ENCODE peak calls at places on chromosome 3, in nine cellular contexts. B is A549; S is GM23338; L is PC-3; Y is neural progenitor cell; Q is uterus; R is CD8-positive, alpha-beta T cell; A is fibroblast of lung; K is stomach. E is an unnamed sample. For H3K4me1, the result is how much of the 10 kb centered on the place peaks cover.

GRCh38 chr3:105518806-105519418 is 152.2 kb downstream of the ALCAM start:
- DNase-seq in B (peak), Y (peak), A (peak), Q (no peak), L (peak), K (no peak), R (no peak), S (peak), E (no peak)

GRCh38 chr3:189988854-189989253 is 131.8 kb downstream of the P3H2 start:
- DNase-seq in B (no peak), Q (no peak), K (no peak), A (no peak), R (no peak), Y (no peak), L (no peak), S (no peak), E (no peak)

GRCh38 chr3:103440539-103441113 is 1005.8 kb downstream of the ZPLD1 start:
- DNase-seq in L (peak), B (peak), Q (no peak), R (no peak), S (peak), Y (peak), A (peak), K (no peak), E (no peak)

GRCh38 chr3:127354761-127355160 is 66.9 kb upstream of the PRR20G start:
- DNase-seq in L (no peak), Q (no peak), Y (no peak), R (no peak), S (no peak), A (no peak), B (no peak), K (no peak), E (no peak)

GRCh38 chr3:188331166-188331565 is 177.2 kb downstream of the LPP start:
- DNase-seq in A (no peak), K (no peak), B (no peak), Q (no peak), R (no peak), S (no peak), Y (no peak), L (no peak), E (no peak)

GRCh38 chr3:64342940-64343691 is 117.8 kb upstream of the PRICKLE2 start:
- DNase-seq in B (peak), R (no peak), K (no peak), L (peak), Q (no peak), Y (peak), A (peak), S (peak), E (no peak)

GRCh38 chr3:194688207-194688711 is 2.6 kb downstream of the FAM43A start:
- DNase-seq in K (peak), L (peak), A (peak), Y (peak), B (no peak), S (peak), R (no peak), Q (peak), E (peak)

GRCh38 chr3:111692593-111693552 is 97.7 kb upstream of the ZBED2 start:
- DNase-seq in L (no peak), B (no peak), A (no peak), Q (no peak), Y (no peak), S (no peak), K (no peak), R (no peak), E (no peak)

GRCh38 chr3:178623666-178624255 is 87.5 kb downstream of the KCNMB2 start:
- DNase-seq in B (no peak), Y (no peak), A (peak), S (no peak), Q (no peak), K (no peak), L (peak), R (no peak), E (no peak)

GRCh38 chr3:107938128-107938527 is 152.7 kb downstream of the CD47 start:
- DNase-seq in A (peak), R (no peak), Y (peak), L (peak), S (peak), Q (no peak), K (no peak), B (peak), E (no peak)

GRCh38 chr3:186458306-186459107 is 85.7 kb downstream of the CRYGS start:
- DNase-seq in K (no peak), L (no peak), R (no peak), A (no peak), B (no peak), S (no peak), Q (no peak), Y (no peak), E (no peak)

GRCh38 chr3:22156868-22157267 is 405.9 kb upstream of the ZNF385D start:
- DNase-seq in Y (no peak), A (no peak), Q (no peak), B (no peak), R (no peak), S (peak), L (peak), K (no peak), E (no peak)

GRCh38 chr3:193743702-193744047 is 150.7 kb downstream of the OPA1 start:
- DNase-seq in S (no peak), L (no peak), R (no peak), K (no peak), Q (no peak), B (peak), A (no peak), Y (no peak), E (no peak)

GRCh38 chr3:73453676-73454075 is 171.1 kb downstream of the PDZRN3 start:
- DNase-seq in B (no peak), K (no peak), L (no peak), A (peak), S (no peak), Q (no peak), R (no peak), Y (no peak), E (no peak)

GRCh38 chr3:58176827-58177489 is 33.8 kb downstream of the DNASE1L3 start:
- DNase-seq in B (no peak), A (no peak), S (no peak), Q (no peak), R (no peak), Y (no peak), L (no peak), K (no peak), E (no peak)

GRCh38 chr3:69791111-69791510 is 51.8 kb downstream of the MITF start:
- DNase-seq in B (peak), Q (peak), S (no peak), L (no peak), Y (no peak), R (no peak), A (peak), K (peak), E (peak)

GRCh38 chr3:53235545-53235944 is 20.3 kb downstream of the TKT start:
- DNase-seq in L (no peak), R (no peak), Y (no peak), B (no peak), Q (no peak), K (no peak), A (no peak), S (no peak), E (no peak)

GRCh38 chr3:147513785-147514184 is 104.6 kb downstream of the ZIC1 start:
- DNase-seq in B (no peak), S (peak), A (no peak), Q (no peak), K (no peak), L (no peak), R (no peak), Y (peak), E (no peak)

GRCh38 chr3:133459400-133459799 is 59.5 kb downstream of the BFSP2 start:
- DNase-seq in Y (peak), L (no peak), Q (no peak), B (no peak), K (peak), S (no peak), A (peak), R (no peak), E (no peak)

GRCh38 chr3:99128740-99129505 is 227.4 kb upstream of the DCBLD2 start:
- DNase-seq in S (no peak), A (peak), Q (no peak), Y (no peak), L (peak), R (no peak), B (peak), K (no peak), E (no peak)

GRCh38 chr3:29764059-29764458 is 483.2 kb downstream of the RBMS3 start:
- DNase-seq in S (no peak), Q (no peak), A (peak), B (no peak), R (no peak), Y (no peak), L (no peak), K (no peak), E (no peak)

GRCh38 chr3:58690490-58690889 is 23.9 kb upstream of the FAM3D start:
- DNase-seq in S (no peak), Y (no peak), L (no peak), R (no peak), B (no peak), Q (no peak), K (no peak), A (no peak), E (no peak)

GRCh38 chr3:87218560-87218959 is 8.5 kb upstream of the CHMP2B start:
- DNase-seq in L (no peak), A (no peak), B (no peak), R (no peak), Q (no peak), S (no peak), Y (no peak), K (no peak), E (no peak)

GRCh38 chr3:22585504-22585903 is 617.6 kb upstream of the UBE2E2 start:
- DNase-seq in Y (no peak), R (no peak), L (peak), A (peak), K (no peak), S (no peak), Q (no peak), B (no peak), E (no peak)

GRCh38 chr3:184666422-184666821 is 45.4 kb downstream of the MAGEF1 start:
- DNase-seq in K (no peak), S (no peak), L (peak), R (no peak), B (no peak), Y (no peak), Q (no peak), A (no peak), E (no peak)

GRCh38 chr3:170098753-170099152 is 61.0 kb downstream of the GPR160 start:
- DNase-seq in B (no peak), R (no peak), Q (no peak), L (no peak), A (no peak), S (no peak), K (no peak), Y (no peak), E (no peak)

GRCh38 chr3:46916799-46917198 is 39.3 kb downstream of the PTH1R start:
- DNase-seq in Y (no peak), R (no peak), S (no peak), Q (no peak), K (no peak), B (no peak), L (no peak), A (no peak), E (no peak)

GRCh38 chr3:72892081-72892763 is 4.4 kb downstream of the GXYLT2 start:
- DNase-seq in R (no peak), Q (peak), Y (no peak), S (no peak), L (peak), K (no peak), A (peak), B (no peak), E (no peak)

GRCh38 chr3:172517859-172518466 is 5.3 kb downstream of the TNFSF10 start:
- DNase-seq in A (no peak), B (no peak), R (no peak), K (no peak), Q (no peak), S (no peak), Y (no peak), L (no peak), E (no peak)

GRCh38 chr3:193345431-193345830 is 33.1 kb downstream of the ATP13A5 start:
- DNase-seq in K (no peak), S (no peak), A (no peak), R (no peak), L (no peak), Y (no peak), Q (no peak), B (no peak), E (no peak)

GRCh38 chr3:111998661-111999641 is at the start of gene TAGLN3:
- DNase-seq in L (peak), Q (no peak), Y (peak), B (no peak), K (peak), A (no peak), R (no peak), S (peak), E (no peak)

GRCh38 chr3:45123841-45124269 is 22.3 kb downstream of the CDCP1 start:
- DNase-seq in R (no peak), L (peak), B (peak), K (no peak), S (no peak), A (peak), Y (peak), Q (peak), E (no peak)

GRCh38 chr3:58188921-58189451 is 21.8 kb downstream of the DNASE1L3 start:
- DNase-seq in L (peak), A (no peak), Q (peak), R (no peak), K (no peak), B (no peak), Y (no peak), S (no peak), E (no peak)

DNA sequence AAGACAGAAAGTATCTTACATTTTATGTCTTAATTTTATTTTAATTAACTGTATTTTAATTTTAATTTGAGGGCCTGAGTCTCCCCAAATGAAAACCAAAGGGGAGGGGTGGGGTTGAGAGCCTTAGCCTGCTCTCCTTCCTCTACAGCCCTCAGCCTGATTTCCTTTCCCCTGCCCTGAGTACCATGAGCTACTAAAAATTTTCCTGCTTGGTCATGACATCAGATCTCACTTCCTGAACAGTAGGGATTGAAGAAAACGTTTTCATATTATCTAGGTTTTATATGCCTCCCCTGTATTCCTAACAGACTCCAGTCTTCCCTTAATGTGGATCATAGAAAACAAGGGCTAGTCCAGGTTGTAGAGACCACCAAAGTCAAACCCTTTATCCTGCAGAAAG is 133.9 kb downstream of the MYLK start:
- DNase-seq in Y (no peak), Q (no peak), S (no peak), A (no peak), K (no peak), B (no peak), L (peak), R (no peak), E (no peak)
- H3K4me1 ChIP-seq in Y (under half), Q (under half), S (under half), A (under half), K (under half), B (half or more), L (under half), R (under half), E (under half)

DNA sequence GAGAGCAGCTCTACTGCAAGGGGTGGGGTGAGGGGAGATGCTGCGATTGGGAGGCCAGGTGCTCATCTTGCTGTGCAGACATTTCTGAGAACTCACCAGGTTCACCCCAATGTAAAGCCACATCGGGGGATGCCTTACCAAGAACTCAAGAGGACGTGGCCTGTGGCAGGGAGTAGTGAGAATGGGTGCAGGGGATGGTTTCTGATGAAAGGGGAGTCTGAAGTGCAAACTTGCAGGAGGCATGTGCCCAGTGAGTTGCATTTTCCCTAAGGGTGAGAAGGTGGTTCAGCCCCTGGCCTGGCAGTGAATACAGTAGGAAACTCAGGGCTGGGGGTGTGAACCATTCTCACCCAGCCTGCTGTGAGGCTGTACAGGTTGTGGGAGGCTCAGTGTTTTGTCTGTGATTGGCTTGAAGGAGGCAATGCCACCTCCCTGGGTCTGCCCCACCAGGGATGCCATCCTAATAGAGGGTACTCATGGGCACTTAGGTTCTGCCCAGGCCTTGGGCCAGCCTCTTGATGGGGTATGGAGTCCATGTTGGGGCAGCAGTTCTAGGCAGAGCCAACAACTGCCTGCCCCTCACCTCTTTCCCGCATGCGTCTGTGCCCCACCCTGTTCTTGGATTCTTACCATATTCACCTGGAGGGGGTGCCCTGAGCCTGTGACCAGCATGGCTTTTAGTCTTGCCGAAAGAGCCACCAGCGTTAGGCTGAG is 4.4 kb downstream of the HEMK1 start:
- DNase-seq in R (peak), Q (no peak), K (no peak), Y (no peak), B (no peak), L (no peak), S (no peak), A (no peak), E (peak)
- TF ChIP-seq CTCF in R (no peak), Q (no peak), K (no peak), Y (no peak), B (no peak), L (no peak), S (no peak), A (no peak), E (no peak)

GRCh38 chr3:113698213-113698742 is 1.8 kb upstream of the USF3 start:
- DNase-seq in R (no peak), A (no peak), L (no peak), B (no peak), S (no peak), Y (no peak), K (no peak), Q (no peak), E (no peak)
- H3K4me3 ChIP-seq in R (peak), A (no peak), L (peak), B (peak), S (peak), Y (peak), K (peak), Q (no peak), E (no peak)

GRCh38 chr3:125140011-125140813 is 72.3 kb downstream of the SLC12A8 start:
- DNase-seq in Y (no peak), B (no peak), R (no peak), S (no peak), K (no peak), L (no peak), A (peak), Q (no peak), E (no peak)

GRCh38 chr3:125143538-125143937 is 69.0 kb downstream of the SLC12A8 start:
- DNase-seq in Y (no peak), Q (no peak), R (no peak), L (no peak), K (no peak), B (no peak), S (no peak), A (no peak), E (no peak)

GRCh38 chr3:125142418-125142778 is 70.2 kb downstream of the SLC12A8 start:
- DNase-seq in Q (no peak), Y (no peak), L (no peak), S (peak), K (no peak), R (no peak), A (no peak), B (no peak), E (no peak)

GRCh38 chr3:125140817-125141595 is 71.5 kb downstream of the SLC12A8 start:
- DNase-seq in K (no peak), A (peak), S (peak), R (no peak), Y (no peak), Q (no peak), L (no peak), B (no peak), E (no peak)

GRCh38 chr3:125141596-125142417 is 70.7 kb downstream of the SLC12A8 start:
- DNase-seq in Y (peak), K (peak), Q (peak), L (no peak), R (peak), B (no peak), S (peak), A (peak), E (peak)
- H3K4me1 ChIP-seq in Y (under half), K (half or more), Q (under half), L (under half), R (under half), B (under half), S (under half), A (under half), E (under half)

GRCh38 chr3:8713901-8714759 is 19.5 kb upstream of the CAV3 start:
- DNase-seq in S (peak), Q (no peak), R (no peak), Y (peak), B (peak), L (no peak), K (no peak), A (no peak), E (no peak)
- TF ChIP-seq CTCF in S (peak), Q (no peak), R (no peak), Y (peak), B (peak), L (peak), K (no peak), A (no peak), E (no peak)

GRCh38 chr3:59862686-59863085 is 812.9 kb upstream of the CFAP20DC start:
- DNase-seq in B (no peak), S (no peak), A (peak), R (no peak), Q (no peak), Y (no peak), K (no peak), L (peak), E (no peak)

GRCh38 chr3:59856921-59857320 is 807.1 kb upstream of the CFAP20DC start:
- DNase-seq in K (no peak), Q (no peak), B (no peak), A (no peak), R (no peak), L (no peak), Y (peak), S (no peak), E (no peak)

GRCh38 chr3:59857589-59858346 is 807.9 kb upstream of the CFAP20DC start:
- DNase-seq in R (peak), Q (peak), K (peak), S (peak), B (peak), Y (peak), A (peak), L (peak), E (peak)
- H3K4me3 ChIP-seq in R (no peak), Q (no peak), K (no peak), S (no peak), B (no peak), Y (no peak), A (no peak), L (no peak), E (no peak)

GRCh38 chr3:42612147-42612680 is 11.7 kb downstream of the NKTR start:
- DNase-seq in S (no peak), B (no peak), L (no peak), R (no peak), K (no peak), Y (no peak), A (no peak), Q (no peak), E (no peak)

GRCh38 chr3:42608586-42608985 is 8.1 kb downstream of the NKTR start:
- DNase-seq in B (no peak), R (no peak), L (no peak), Y (no peak), S (no peak), K (no peak), Q (no peak), A (peak), E (no peak)

GRCh38 chr3:42610978-42611377 is 10.5 kb downstream of the NKTR start:
- DNase-seq in K (no peak), B (no peak), Y (no peak), L (no peak), R (no peak), S (no peak), A (no peak), Q (no peak), E (no peak)

GRCh38 chr3:42612928-42613327 is 12.4 kb downstream of the NKTR start:
- DNase-seq in K (no peak), B (no peak), Y (no peak), R (no peak), L (no peak), Q (no peak), A (no peak), S (no peak), E (no peak)

GRCh38 chr3:42613462-42613861 is 13.0 kb downstream of the NKTR start:
- DNase-seq in Q (no peak), A (no peak), K (no peak), S (peak), L (peak), Y (no peak), B (peak), R (no peak), E (no peak)
- H3K4me1 ChIP-seq in Q (under half), A (under half), K (half or more), S (under half), L (under half), Y (under half), B (under half), R (under half), E (under half)

DNA sequence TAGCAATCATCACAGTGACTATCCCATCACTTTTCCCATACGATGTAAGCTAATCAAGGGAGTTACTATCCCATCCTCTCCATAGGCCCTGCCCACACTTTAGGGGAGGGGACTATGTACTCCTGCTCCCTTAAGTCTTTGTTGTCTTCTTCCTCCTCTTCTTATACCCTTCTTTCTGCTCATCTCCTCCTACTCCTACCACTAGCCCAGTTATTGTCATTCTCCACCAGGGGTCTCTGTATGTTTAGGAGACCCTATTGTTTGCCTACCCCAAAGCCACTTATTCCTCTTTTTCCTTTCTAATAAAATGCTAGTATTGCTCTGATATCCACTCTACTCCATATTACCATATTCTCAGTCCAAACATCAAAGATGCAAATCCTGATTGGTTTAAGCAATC is 27.8 kb downstream of the STAC start:
- DNase-seq in R (no peak), Y (peak), Q (no peak), L (no peak), B (no peak), K (no peak), A (no peak), S (peak), E (no peak)
- TF ChIP-seq CTCF in R (no peak), Y (peak), Q (no peak), L (peak), B (peak), K (no peak), A (peak), S (peak), E (peak)

E was measured in upper lobe of right lung.